ENCODE peak calls at places on chromosomes 6 and 20, in six cellular contexts. O is ELR; V is posterior vena cava; T is astrocyte of the spinal cord; E is stimulated activated CD4-positive, alpha-beta T cell treated with anti-CD3 and anti-CD28 coated beads, Interleukin-2, amount 100 ng/mL, for 48 hours; P is naive thymus-derived CD8-positive, alpha-beta T cell. S is an unnamed sample.

GRCh38 chr6:12415980-12416598 is 125.9 kb downstream of the EDN1 start:
- DNase-seq in O (no peak), V (no peak), T (no peak), E (no peak), P (no peak), S (no peak)

GRCh38 chr6:101090281-101090680 is 209.2 kb upstream of the ASCC3 start:
- DNase-seq in O (peak), V (no peak), T (peak), E (no peak), P (no peak), S (no peak)

GRCh38 chr6:54448617-54449016 is 140.4 kb downstream of the TINAG start:
- DNase-seq in O (no peak), V (no peak), T (no peak), E (no peak), P (no peak), S (no peak)

GRCh38 chr6:167695831-167696230 is 130.9 kb upstream of the AFDN start:
- DNase-seq in O (no peak), V (no peak), T (no peak), E (no peak), P (no peak), S (no peak)

GRCh38 chr6:52994031-52994788 is 874 bp downstream of the GSTA4 start:
- DNase-seq in O (peak), V (no peak), T (peak), E (no peak), P (peak), S (no peak)

GRCh38 chr6:98295776-98296175 is 538.6 kb upstream of the POU3F2 start:
- DNase-seq in O (no peak), V (no peak), T (no peak), E (no peak), P (no peak), S (no peak)

GRCh38 chr20:53044296-53044695 is 72.1 kb downstream of the TSHZ2 start:
- DNase-seq in O (no peak), V (no peak), T (no peak), E (no peak), P (no peak), S (no peak)

GRCh38 chr20:63073051-63073737 is 66.4 kb upstream of the BHLHE23 start:
- DNase-seq in O (no peak), V (peak), T (no peak), E (no peak), P (no peak), S (no peak)

GRCh38 chr20:23541330-23541729 is 27.0 kb downstream of the CST9L start:
- DNase-seq in O (no peak), V (peak), T (no peak), E (no peak), P (no peak), S (no peak)

GRCh38 chr6:4388675-4389074 is 253.3 kb upstream of the ECI2 start:
- DNase-seq in O (peak), V (no peak), T (no peak), E (no peak), P (no peak), S (no peak)

GRCh38 chr6:38110407-38111025 is 291.0 kb downstream of the ZFAND3 start:
- DNase-seq in O (no peak), V (no peak), T (no peak), E (no peak), P (no peak), S (no peak)

GRCh38 chr6:41591859-41592502 is 45.8 kb downstream of the FOXP4 start:
- DNase-seq in O (peak), V (peak), T (peak), E (peak), P (peak), S (peak)

GRCh38 chr20:49397525-49397924 is 84.9 kb downstream of the KCNB1 start:
- DNase-seq in O (peak), V (no peak), T (peak), E (no peak), P (no peak), S (no peak)

GRCh38 chr6:49906511-49906910 is 40.2 kb upstream of the CRISP1 start:
- DNase-seq in O (no peak), V (no peak), T (no peak), E (no peak), P (no peak), S (no peak)

GRCh38 chr20:51311636-51312479 is 230.7 kb downstream of the NFATC2 start:
- DNase-seq in O (no peak), V (no peak), T (no peak), E (no peak), P (no peak), S (no peak)

GRCh38 chr6:134626131-134626530 is 308.2 kb upstream of the SGK1 start:
- DNase-seq in O (no peak), V (no peak), T (peak), E (no peak), P (no peak), S (no peak)

GRCh38 chr6:21908117-21908848 is 314.7 kb downstream of the SOX4 start:
- DNase-seq in O (no peak), V (no peak), T (no peak), E (no peak), P (no peak), S (no peak)

GRCh38 chr6:27495386-27496135 is 22.7 kb upstream of the ZNF184 start:
- DNase-seq in O (peak), V (no peak), T (peak), E (peak), P (no peak), S (no peak)

S was measured in central memory CD4-positive, alpha-beta T cell.